ENCODE peak calls at places on chromosomes 2 and 18, in six cellular contexts. One of them, this sample, is unnamed.

GRCh38 chr2:24613154-24613814 is 122.2 kb downstream of the NCOA1 start:
- DNase-seq in mesendoderm: peak
- DNase-seq in epithelial cell of prostate: peak
- DNase-seq in cardiac muscle cell: peak
- DNase-seq in AG04450: peak
- DNase-seq in tibial artery: no peak
- DNase-seq in this sample: peak

GRCh38 chr2:235358981-235359471 is 134.8 kb upstream of the AGAP1 start:
- DNase-seq in mesendoderm: no peak
- DNase-seq in AG04450: no peak
- DNase-seq in cardiac muscle cell: peak
- DNase-seq in epithelial cell of prostate: peak
- DNase-seq in tibial artery: no peak
- DNase-seq in this sample: no peak

GRCh38 chr2:31275976-31276375 is 42.0 kb downstream of the EHD3 start:
- DNase-seq in epithelial cell of prostate: no peak
- DNase-seq in tibial artery: no peak
- DNase-seq in AG04450: no peak
- DNase-seq in cardiac muscle cell: peak
- DNase-seq in mesendoderm: no peak
- DNase-seq in this sample: no peak

GRCh38 chr18:42883177-42883576 is 232.3 kb downstream of the RIT2 start:
- DNase-seq in epithelial cell of prostate: no peak
- DNase-seq in AG04450: no peak
- DNase-seq in cardiac muscle cell: no peak
- DNase-seq in tibial artery: no peak
- DNase-seq in mesendoderm: no peak
- DNase-seq in this sample: no peak

GRCh38 chr2:211077216-211077764 is 520.9 kb downstream of the CPS1 start:
- DNase-seq in cardiac muscle cell: no peak
- DNase-seq in tibial artery: no peak
- DNase-seq in epithelial cell of prostate: no peak
- DNase-seq in mesendoderm: no peak
- DNase-seq in AG04450: no peak
- DNase-seq in this sample: no peak

GRCh38 chr2:190320696-190321095 is 1.1 kb upstream of the HIBCH start:
- DNase-seq in cardiac muscle cell: no peak
- DNase-seq in AG04450: no peak
- DNase-seq in tibial artery: no peak
- DNase-seq in epithelial cell of prostate: no peak
- DNase-seq in mesendoderm: no peak
- DNase-seq in this sample: no peak

GRCh38 chr2:55875434-55876135 is 48.0 kb downstream of the EFEMP1 start:
- DNase-seq in mesendoderm: no peak
- DNase-seq in tibial artery: no peak
- DNase-seq in AG04450: no peak
- DNase-seq in cardiac muscle cell: peak
- DNase-seq in epithelial cell of prostate: no peak
- DNase-seq in this sample: no peak

GRCh38 chr2:64640153-64641044 is 13.3 kb downstream of the SERTAD2 start:
- DNase-seq in tibial artery: no peak
- DNase-seq in AG04450: no peak
- DNase-seq in cardiac muscle cell: peak
- DNase-seq in epithelial cell of prostate: no peak
- DNase-seq in mesendoderm: peak
- DNase-seq in this sample: no peak

GRCh38 chr2:55775828-55776227 is 82.2 kb upstream of the PNPT1 start:
- DNase-seq in epithelial cell of prostate: no peak
- DNase-seq in mesendoderm: no peak
- DNase-seq in tibial artery: no peak
- DNase-seq in cardiac muscle cell: no peak
- DNase-seq in AG04450: no peak
- DNase-seq in this sample: no peak

GRCh38 chr2:223944166-223944703 is 900 bp downstream of the WDFY1 start:
- DNase-seq in cardiac muscle cell: no peak
- DNase-seq in tibial artery: peak
- DNase-seq in AG04450: no peak
- DNase-seq in epithelial cell of prostate: no peak
- DNase-seq in mesendoderm: peak
- DNase-seq in this sample: no peak

GRCh38 chr2:223944704-223945531 is at the start of gene WDFY1:
- DNase-seq in mesendoderm: peak
- DNase-seq in AG04450: peak
- DNase-seq in tibial artery: peak
- DNase-seq in epithelial cell of prostate: no peak
- DNase-seq in cardiac muscle cell: peak
- DNase-seq in this sample: peak

GRCh38 chr2:223943561-223944008 is 1.6 kb downstream of the WDFY1 start:
- DNase-seq in epithelial cell of prostate: no peak
- DNase-seq in AG04450: no peak
- DNase-seq in mesendoderm: no peak
- DNase-seq in cardiac muscle cell: peak
- DNase-seq in tibial artery: no peak
- DNase-seq in this sample: no peak

GRCh38 chr2:223947711-223948205 is 2.6 kb upstream of the WDFY1 start:
- DNase-seq in cardiac muscle cell: peak
- DNase-seq in epithelial cell of prostate: no peak
- DNase-seq in mesendoderm: peak
- DNase-seq in tibial artery: no peak
- DNase-seq in AG04450: no peak
- DNase-seq in this sample: no peak

GRCh38 chr2:223945755-223946154 is 620 bp upstream of the WDFY1 start:
- DNase-seq in AG04450: no peak
- DNase-seq in cardiac muscle cell: no peak
- DNase-seq in tibial artery: no peak
- DNase-seq in mesendoderm: no peak
- DNase-seq in epithelial cell of prostate: no peak
- DNase-seq in this sample: no peak
- H3K27ac ChIP-seq in AG04450: no peak
- H3K27ac ChIP-seq in cardiac muscle cell: no peak
- H3K27ac ChIP-seq in tibial artery: no peak
- H3K27ac ChIP-seq in mesendoderm: no peak
- H3K27ac ChIP-seq in epithelial cell of prostate: no peak
- H3K27ac ChIP-seq in this sample: peak

GRCh38 chr18:51010218-51010617 is 19.8 kb upstream of the SMAD4 start:
- DNase-seq in epithelial cell of prostate: no peak
- DNase-seq in mesendoderm: peak
- DNase-seq in tibial artery: no peak
- DNase-seq in cardiac muscle cell: no peak
- DNase-seq in AG04450: no peak
- DNase-seq in this sample: no peak

GRCh38 chr18:51007787-51008134 is 22.3 kb upstream of the SMAD4 start:
- DNase-seq in mesendoderm: no peak
- DNase-seq in tibial artery: no peak
- DNase-seq in epithelial cell of prostate: no peak
- DNase-seq in AG04450: no peak
- DNase-seq in cardiac muscle cell: no peak
- DNase-seq in this sample: no peak

GRCh38 chr18:51009071-51009470 is 20.9 kb upstream of the SMAD4 start:
- DNase-seq in epithelial cell of prostate: no peak
- DNase-seq in cardiac muscle cell: no peak
- DNase-seq in mesendoderm: peak
- DNase-seq in AG04450: no peak
- DNase-seq in tibial artery: no peak
- DNase-seq in this sample: no peak

GRCh38 chr18:51006061-51006818 is 23.8 kb upstream of the SMAD4 start:
- DNase-seq in epithelial cell of prostate: no peak
- DNase-seq in mesendoderm: peak
- DNase-seq in tibial artery: no peak
- DNase-seq in AG04450: no peak
- DNase-seq in cardiac muscle cell: no peak
- DNase-seq in this sample: no peak

GRCh38 chr18:51006948-51007786 is 22.8 kb upstream of the SMAD4 start:
- DNase-seq in tibial artery: no peak
- DNase-seq in epithelial cell of prostate: no peak
- DNase-seq in cardiac muscle cell: no peak
- DNase-seq in AG04450: no peak
- DNase-seq in mesendoderm: peak
- DNase-seq in this sample: no peak
- H3K27ac ChIP-seq in tibial artery: no peak
- H3K27ac ChIP-seq in epithelial cell of prostate: no peak
- H3K27ac ChIP-seq in cardiac muscle cell: peak
- H3K27ac ChIP-seq in AG04450: no peak
- H3K27ac ChIP-seq in mesendoderm: no peak
- H3K27ac ChIP-seq in this sample: no peak

GRCh38 chr18:13560306-13560705 is 166.1 kb downstream of the FAM210A start:
- DNase-seq in AG04450: no peak
- DNase-seq in epithelial cell of prostate: no peak
- DNase-seq in mesendoderm: no peak
- DNase-seq in tibial artery: no peak
- DNase-seq in cardiac muscle cell: no peak
- DNase-seq in this sample: no peak
- H3K27ac ChIP-seq in AG04450: no peak
- H3K27ac ChIP-seq in epithelial cell of prostate: no peak
- H3K27ac ChIP-seq in mesendoderm: no peak
- H3K27ac ChIP-seq in tibial artery: no peak
- H3K27ac ChIP-seq in cardiac muscle cell: no peak
- H3K27ac ChIP-seq in this sample: no peak

DNA sequence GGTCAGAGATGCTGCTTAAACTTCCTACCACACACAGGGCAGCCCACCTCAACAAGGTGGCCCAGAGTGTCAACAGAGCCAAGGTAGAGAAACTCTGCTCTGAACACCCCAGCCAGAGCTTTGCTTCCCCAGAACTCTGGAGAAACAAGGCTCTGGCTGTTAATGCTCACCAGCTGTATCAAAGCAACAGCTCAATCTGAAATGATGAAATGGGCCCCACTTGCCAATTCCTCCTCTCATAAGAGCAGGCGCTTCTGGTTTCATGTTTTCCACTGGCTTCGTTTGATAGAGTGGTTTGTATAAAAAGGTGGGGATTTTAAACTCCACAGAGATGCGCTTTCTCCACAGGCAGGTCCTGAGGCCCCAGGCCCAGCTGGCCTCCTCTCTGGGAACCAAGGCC is 60.9 kb upstream of the TFCP2L1 start:
- DNase-seq in mesendoderm: no peak
- DNase-seq in epithelial cell of prostate: no peak
- DNase-seq in AG04450: no peak
- DNase-seq in cardiac muscle cell: no peak
- DNase-seq in tibial artery: peak
- DNase-seq in this sample: no peak
- H3K27ac ChIP-seq in mesendoderm: no peak
- H3K27ac ChIP-seq in epithelial cell of prostate: peak
- H3K27ac ChIP-seq in AG04450: no peak
- H3K27ac ChIP-seq in cardiac muscle cell: no peak
- H3K27ac ChIP-seq in tibial artery: no peak
- H3K27ac ChIP-seq in this sample: no peak

GRCh38 chr2:241817126-241817820 is 8.3 kb downstream of the NEU4 start:
- DNase-seq in mesendoderm: no peak
- DNase-seq in AG04450: no peak
- DNase-seq in epithelial cell of prostate: no peak
- DNase-seq in tibial artery: peak
- DNase-seq in cardiac muscle cell: no peak
- DNase-seq in this sample: no peak
- H3K27ac ChIP-seq in mesendoderm: no peak
- H3K27ac ChIP-seq in AG04450: no peak
- H3K27ac ChIP-seq in epithelial cell of prostate: no peak
- H3K27ac ChIP-seq in tibial artery: no peak
- H3K27ac ChIP-seq in cardiac muscle cell: no peak
- H3K27ac ChIP-seq in this sample: no peak

DNA sequence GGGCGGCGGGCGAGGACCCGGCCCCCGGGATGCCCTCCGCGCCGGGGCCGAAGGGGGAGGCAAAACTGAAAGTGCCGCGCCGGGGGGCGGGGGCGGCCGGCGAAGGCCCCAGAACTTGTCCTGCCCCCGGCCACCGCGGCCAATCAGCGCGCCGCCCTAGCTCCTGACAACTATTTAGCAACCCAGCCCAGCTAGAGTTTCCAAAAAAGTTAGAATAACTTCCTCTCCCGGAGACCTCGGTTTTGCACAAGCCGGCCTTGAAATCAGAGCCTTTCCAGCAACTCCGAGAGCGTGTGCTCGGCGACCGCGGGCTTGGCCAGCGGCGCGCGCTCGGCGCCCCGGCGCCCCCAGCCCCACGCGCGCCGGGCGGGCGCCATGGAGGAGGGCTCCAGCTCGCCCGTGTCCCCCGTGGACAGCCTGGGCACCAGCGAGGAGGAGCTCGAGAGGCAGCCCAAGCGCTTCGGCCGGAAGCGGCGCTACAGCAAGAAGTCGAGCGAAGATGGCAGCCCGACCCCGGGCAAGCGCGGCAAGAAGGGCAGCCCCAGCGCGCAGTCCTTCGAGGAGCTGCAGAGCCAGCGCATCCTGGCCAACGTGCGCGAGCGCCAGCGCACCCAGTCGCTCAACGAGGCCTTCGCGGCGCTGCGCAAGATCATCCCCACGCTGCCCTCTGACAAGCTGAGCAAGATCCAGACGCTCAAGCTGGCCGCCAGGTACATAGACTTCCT is at the start of gene TWIST2:
- DNase-seq in epithelial cell of prostate: peak
- DNase-seq in mesendoderm: peak
- DNase-seq in tibial artery: peak
- DNase-seq in AG04450: peak
- DNase-seq in cardiac muscle cell: peak
- DNase-seq in this sample: no peak
- H3K27ac ChIP-seq in epithelial cell of prostate: peak
- H3K27ac ChIP-seq in mesendoderm: no peak
- H3K27ac ChIP-seq in tibial artery: peak
- H3K27ac ChIP-seq in AG04450: peak
- H3K27ac ChIP-seq in cardiac muscle cell: no peak
- H3K27ac ChIP-seq in this sample: no peak

DNA sequence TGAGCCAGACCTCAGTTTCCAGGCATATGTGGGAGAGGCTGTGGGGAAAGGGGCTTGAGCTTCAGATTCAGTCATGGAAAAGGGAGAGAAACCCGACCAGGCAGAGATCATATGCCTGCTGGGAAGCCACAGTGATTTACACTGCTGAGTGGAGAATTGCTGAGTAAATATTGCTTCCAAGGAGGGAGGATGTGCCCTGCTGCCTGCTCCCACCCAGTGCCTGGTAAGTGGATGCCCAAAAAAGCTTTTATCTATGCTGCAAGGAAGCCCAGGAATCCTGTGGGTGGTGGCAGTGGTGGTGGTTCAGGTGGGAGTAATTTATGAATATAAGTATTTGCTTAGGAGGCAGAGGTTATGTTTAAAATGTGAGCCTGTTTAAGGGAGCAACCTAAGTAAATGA is 39.5 kb downstream of the INO80C start:
- DNase-seq in epithelial cell of prostate: no peak
- DNase-seq in AG04450: no peak
- DNase-seq in cardiac muscle cell: no peak
- DNase-seq in tibial artery: no peak
- DNase-seq in mesendoderm: no peak
- DNase-seq in this sample: no peak
- H3K27ac ChIP-seq in epithelial cell of prostate: peak
- H3K27ac ChIP-seq in AG04450: peak
- H3K27ac ChIP-seq in cardiac muscle cell: no peak
- H3K27ac ChIP-seq in tibial artery: peak
- H3K27ac ChIP-seq in mesendoderm: no peak
- H3K27ac ChIP-seq in this sample: peak